ENCODE peak calls at places on chromosomes 16 and 17, in seven cellular contexts. N, D, C, I, J, L and K are unnamed samples.

GRCh38 chr17:72063262-72063661 is 57.6 kb upstream of the SOX9 start:
- DNase-seq in N (no peak), I (no peak), J (no peak), C (no peak), D (no peak), L (no peak), K (no peak)

GRCh38 chr17:82943751-82944150 is 103.9 kb upstream of the ZNF750 start:
- DNase-seq in L (no peak), N (no peak), J (no peak), C (no peak), I (no peak), D (no peak), K (no peak)

GRCh38 chr17:74373838-74374606 is 6.7 kb downstream of the GPR142 start:
- DNase-seq in D (peak), N (no peak), J (peak), L (no peak), I (no peak), C (no peak), K (no peak)

GRCh38 chr17:35161281-35161761 is 13.7 kb downstream of the UNC45B start:
- DNase-seq in L (no peak), C (no peak), I (no peak), N (no peak), J (no peak), D (no peak), K (no peak)

GRCh38 chr17:44235583-44235936 is 16.1 kb upstream of the UBTF start:
- DNase-seq in J (no peak), I (no peak), N (peak), D (no peak), L (no peak), C (no peak), K (no peak)

GRCh38 chr16:56855936-56856335 is 9.1 kb upstream of the SLC12A3 start:
- DNase-seq in C (no peak), D (no peak), J (no peak), N (no peak), I (peak), L (no peak), K (no peak)

GRCh38 chr16:66604376-66605176 is at the start of gene CMTM3:
- DNase-seq in D (peak), C (no peak), L (peak), J (peak), I (peak), N (peak), K (no peak)

GRCh38 chr17:47789611-47790520 is 31.7 kb downstream of the OSBPL7 start:
- DNase-seq in C (no peak), I (no peak), J (peak), D (peak), N (peak), L (peak), K (no peak)

GRCh38 chr17:67469208-67469980 is 92.3 kb downstream of the PITPNC1 start:
- DNase-seq in L (no peak), C (no peak), N (peak), J (no peak), I (no peak), D (no peak), K (peak)

GRCh38 chr16:14304891-14305459 is 233.9 kb downstream of the MRTFB start:
- DNase-seq in N (no peak), L (no peak), C (no peak), J (no peak), D (no peak), I (no peak), K (no peak)

GRCh38 chr16:401468-402348 is at the start of gene DECR2:
- DNase-seq in J (peak), D (peak), I (peak), N (peak), L (peak), C (peak), K (peak)

GRCh38 chr17:57561072-57561861 is 183.8 kb downstream of the CCDC182 start:
- DNase-seq in N (no peak), I (no peak), C (no peak), D (no peak), L (no peak), J (no peak), K (no peak)

GRCh38 chr17:15247891-15248529 is 17.1 kb downstream of the PMP22 start:
- DNase-seq in C (no peak), N (no peak), L (peak), I (no peak), D (no peak), J (no peak), K (no peak)

GRCh38 chr16:17963185-17963836 is 373.2 kb downstream of the NPIPA8 start:
- DNase-seq in C (no peak), N (no peak), D (no peak), I (no peak), J (no peak), L (no peak), K (no peak)

GRCh38 chr17:66715745-66716156 is 119.2 kb upstream of the CACNG5 start:
- DNase-seq in N (peak), D (no peak), L (peak), C (no peak), I (no peak), J (no peak), K (peak)

GRCh38 chr16:11708421-11708820 is 34.2 kb downstream of the TXNDC11 start:
- DNase-seq in J (no peak), D (no peak), L (no peak), N (peak), C (no peak), I (no peak), K (no peak)

GRCh38 chr16:11499295-11500089 is 87.2 kb downstream of the LITAF start:
- DNase-seq in I (no peak), N (no peak), L (peak), J (peak), D (no peak), C (no peak), K (no peak)

GRCh38 chr17:76720211-76720610 is 6.2 kb downstream of the JMJD6 start:
- DNase-seq in L (no peak), N (no peak), J (no peak), D (no peak), I (no peak), C (no peak), K (no peak)

GRCh38 chr16:47774661-47775060 is 313.5 kb downstream of the PHKB start:
- DNase-seq in I (no peak), N (peak), L (no peak), D (no peak), J (peak), C (no peak), K (no peak)

GRCh38 chr16:20995711-20996110 is 95.1 kb downstream of the LYRM1 start:
- DNase-seq in L (no peak), C (no peak), N (no peak), D (no peak), J (no peak), I (no peak), K (no peak)

GRCh38 chr16:84976644-84977400 is 34.5 kb downstream of the ZDHHC7 start:
- DNase-seq in I (peak), C (no peak), N (no peak), J (peak), D (peak), L (no peak), K (peak)

GRCh38 chr16:57264950-57265371 is 19.5 kb downstream of the PLLP start:
- DNase-seq in D (no peak), N (no peak), C (no peak), I (no peak), J (peak), L (no peak), K (peak)

GRCh38 chr17:6903516-6903915 is 72.0 kb upstream of the TEKT1 start:
- DNase-seq in L (no peak), J (no peak), D (no peak), I (no peak), C (no peak), N (no peak), K (no peak)

GRCh38 chr16:56885446-56886162 is 20.6 kb downstream of the SLC12A3 start:
- DNase-seq in L (no peak), N (no peak), D (no peak), C (no peak), I (no peak), J (no peak), K (no peak)

GRCh38 chr16:66594739-66595138 is 9.8 kb upstream of the CMTM3 start:
- DNase-seq in D (no peak), I (no peak), C (no peak), J (no peak), N (no peak), L (no peak), K (no peak)

GRCh38 chr17:66450857-66451158 is 148.4 kb downstream of the PRKCA start:
- DNase-seq in N (no peak), I (no peak), J (no peak), D (no peak), C (no peak), L (no peak), K (no peak)

GRCh38 chr16:14303182-14303618 is 232.1 kb downstream of the MRTFB start:
- DNase-seq in C (no peak), N (peak), I (no peak), L (no peak), D (no peak), J (no peak), K (no peak)

GRCh38 chr17:41777579-41778188 is 8.8 kb downstream of the JUP start:
- DNase-seq in J (peak), D (peak), C (no peak), I (peak), L (peak), N (peak), K (peak)

GRCh38 chr17:31588512-31588911 is 197.0 kb downstream of the RAB11FIP4 start:
- DNase-seq in L (no peak), N (no peak), D (no peak), J (no peak), I (no peak), C (no peak), K (no peak)

GRCh38 chr16:79505344-79505743 is 95.2 kb downstream of the MAF start:
- DNase-seq in J (no peak), C (no peak), L (no peak), I (no peak), N (no peak), D (peak), K (no peak)

GRCh38 chr17:35224436-35224835 is 18.4 kb upstream of the SLFN5 start:
- DNase-seq in N (no peak), I (no peak), C (no peak), L (no peak), J (no peak), D (no peak), K (no peak)

GRCh38 chr17:81537343-81537855 is 9.2 kb downstream of the FSCN2 start:
- DNase-seq in N (no peak), C (no peak), J (peak), I (no peak), L (peak), D (no peak), K (no peak)

GRCh38 chr17:27076814-27077213 is 217.1 kb upstream of the WSB1 start:
- DNase-seq in L (no peak), J (no peak), C (no peak), I (no peak), N (no peak), D (no peak), K (no peak)

GRCh38 chr16:27226476-27226875 is 23.1 kb downstream of the KDM8 start:
- DNase-seq in I (no peak), D (no peak), L (no peak), J (no peak), N (no peak), C (no peak), K (peak)

GRCh38 chr17:72334205-72334604 is 213.4 kb downstream of the SOX9 start:
- DNase-seq in D (no peak), J (no peak), C (no peak), I (no peak), N (peak), L (no peak), K (no peak)

GRCh38 chr16:14181371-14182050 is 110.4 kb downstream of the MRTFB start:
- DNase-seq in D (no peak), I (no peak), C (no peak), J (no peak), L (peak), N (peak), K (no peak)

GRCh38 chr16:29678691-29679267 is at the start of gene QPRT:
- DNase-seq in J (no peak), C (no peak), D (peak), N (peak), L (no peak), I (no peak), K (no peak)

GRCh38 chr17:68255731-68256538 is 8.1 kb downstream of the AMZ2 start:
- DNase-seq in I (no peak), L (no peak), J (no peak), D (no peak), C (no peak), N (no peak), K (no peak)

GRCh38 chr17:79620207-79621038 is 9.6 kb upstream of the RBFOX3 start:
- DNase-seq in N (no peak), L (no peak), J (no peak), D (no peak), C (no peak), I (no peak), K (no peak)
- H3K4me3 ChIP-seq in N (no peak), L (no peak), J (no peak), D (no peak), C (no peak), I (no peak), K (no peak)

DNA sequence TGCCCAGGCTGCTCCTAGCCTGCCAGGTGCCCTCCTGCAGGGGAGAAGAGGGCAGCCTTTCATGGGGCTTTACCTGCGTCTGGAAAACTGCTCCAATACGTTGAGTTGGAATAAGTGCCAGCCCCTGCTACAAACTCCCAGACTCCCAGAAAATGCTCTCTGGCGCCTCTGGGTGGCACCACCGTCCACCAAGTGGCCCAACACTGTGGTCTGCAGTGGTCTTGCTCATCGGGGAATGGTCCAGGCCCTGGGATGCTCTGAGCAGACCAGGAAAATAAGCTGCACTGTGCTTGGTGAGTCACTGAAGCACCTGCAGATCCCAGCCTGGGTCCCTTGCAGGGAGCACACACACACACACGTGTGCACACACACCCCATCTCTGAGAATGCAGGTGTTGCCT is 20.8 kb downstream of the CDIP1 start:
- DNase-seq in C (no peak), I (no peak), J (no peak), D (no peak), N (peak), L (peak), K (no peak)
- TF ChIP-seq CTCF in C (peak), I (peak), J (no peak), D (peak), N (peak), L (peak), K (no peak)

DNA sequence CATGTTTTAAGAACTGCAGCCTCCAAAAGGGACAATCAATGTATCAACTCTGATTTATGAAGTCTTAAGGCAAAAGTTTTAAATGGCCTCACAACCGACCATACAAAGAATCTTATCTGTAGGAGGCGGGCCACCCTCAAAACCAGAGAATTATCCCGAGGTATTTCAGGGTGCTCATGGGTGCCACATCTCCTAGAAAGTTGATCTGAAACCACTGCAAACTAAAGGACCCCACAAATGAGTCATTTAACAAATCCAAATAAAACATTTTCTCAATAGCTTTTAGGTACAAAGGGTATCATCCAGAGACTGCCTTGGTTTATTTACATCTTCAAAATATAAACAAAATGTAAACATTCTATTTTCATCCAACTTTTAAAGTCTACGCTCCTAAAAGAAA is 6.8 kb downstream of the ERN1 start:
- DNase-seq in J (no peak), D (no peak), I (no peak), C (no peak), L (no peak), N (no peak), K (no peak)
- TF ChIP-seq POLR2A in J (no peak), D (no peak), I (no peak), C (no peak), L (no peak), N (no peak), K (no peak)

GRCh38 chr17:37088459-37088858 is 139.7 kb downstream of the AATF start:
- DNase-seq in J (peak), L (no peak), C (no peak), I (no peak), D (no peak), N (no peak), K (peak)
- H3K4me3 ChIP-seq in J (no peak), L (no peak), C (no peak), I (no peak), D (no peak), N (no peak), K (no peak)

GRCh38 chr16:86020971-86021370 is 122.0 kb downstream of the IRF8 start:
- DNase-seq in N (no peak), I (no peak), L (no peak), C (no peak), J (no peak), D (no peak), K (no peak)

GRCh38 chr16:86018487-86018886 is 119.5 kb downstream of the IRF8 start:
- DNase-seq in I (no peak), N (peak), J (no peak), L (no peak), C (no peak), D (peak), K (no peak)

GRCh38 chr16:86022381-86022960 is 123.5 kb downstream of the IRF8 start:
- DNase-seq in J (no peak), L (no peak), I (no peak), C (no peak), N (no peak), D (no peak), K (no peak)

GRCh38 chr16:86016201-86016965 is 117.4 kb downstream of the IRF8 start:
- DNase-seq in N (peak), J (no peak), L (peak), I (no peak), C (no peak), D (peak), K (peak)

DNA sequence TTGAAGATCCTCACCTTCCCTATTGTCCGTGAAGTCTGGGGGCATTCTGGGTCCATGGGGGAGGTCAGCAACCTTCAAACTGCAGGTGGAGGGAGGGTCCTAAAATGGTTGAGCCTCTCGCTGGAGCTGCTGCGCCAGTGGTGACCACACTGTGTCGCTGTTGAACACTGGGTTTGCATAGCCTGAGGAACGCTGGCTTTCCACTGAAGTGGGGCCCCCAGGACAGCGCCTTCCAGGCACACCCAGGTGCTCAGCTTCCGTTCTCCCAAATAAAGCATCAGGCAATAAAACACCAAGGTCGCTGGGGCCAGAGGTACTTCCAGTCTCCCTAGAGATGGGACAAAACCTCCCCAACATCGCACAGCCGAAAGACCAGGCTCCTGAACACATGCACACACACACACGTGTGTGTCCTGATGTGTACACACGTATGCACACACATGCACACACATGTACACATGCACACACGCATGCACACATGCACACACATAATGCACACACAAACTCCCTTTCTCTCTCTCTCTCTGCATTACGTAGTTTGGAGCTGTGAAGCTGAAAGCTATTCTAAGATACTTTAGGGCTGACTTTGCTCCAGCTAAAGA is 120.6 kb downstream of the IRF8 start:
- DNase-seq in L (no peak), J (no peak), D (no peak), I (no peak), N (no peak), C (no peak), K (no peak)
- TF ChIP-seq CTCF in L (no peak), J (no peak), D (no peak), I (no peak), N (peak), C (peak), K (no peak)

GRCh38 chr17:4601326-4601725 is 17.0 kb downstream of the SMTNL2 start:
- DNase-seq in J (no peak), D (no peak), N (no peak), I (no peak), C (no peak), L (no peak), K (no peak)

GRCh38 chr17:4605826-4606225 is 21.5 kb downstream of the SMTNL2 start:
- DNase-seq in C (no peak), N (peak), J (no peak), I (no peak), L (no peak), D (peak), K (no peak)

GRCh38 chr17:4602041-4602440 is 17.7 kb downstream of the SMTNL2 start:
- DNase-seq in C (no peak), N (no peak), J (no peak), D (no peak), I (no peak), L (no peak), K (no peak)

GRCh38 chr17:4607261-4607731 is 23.0 kb downstream of the SMTNL2 start:
- DNase-seq in N (no peak), C (no peak), I (no peak), L (no peak), J (no peak), D (no peak), K (no peak)

DNA sequence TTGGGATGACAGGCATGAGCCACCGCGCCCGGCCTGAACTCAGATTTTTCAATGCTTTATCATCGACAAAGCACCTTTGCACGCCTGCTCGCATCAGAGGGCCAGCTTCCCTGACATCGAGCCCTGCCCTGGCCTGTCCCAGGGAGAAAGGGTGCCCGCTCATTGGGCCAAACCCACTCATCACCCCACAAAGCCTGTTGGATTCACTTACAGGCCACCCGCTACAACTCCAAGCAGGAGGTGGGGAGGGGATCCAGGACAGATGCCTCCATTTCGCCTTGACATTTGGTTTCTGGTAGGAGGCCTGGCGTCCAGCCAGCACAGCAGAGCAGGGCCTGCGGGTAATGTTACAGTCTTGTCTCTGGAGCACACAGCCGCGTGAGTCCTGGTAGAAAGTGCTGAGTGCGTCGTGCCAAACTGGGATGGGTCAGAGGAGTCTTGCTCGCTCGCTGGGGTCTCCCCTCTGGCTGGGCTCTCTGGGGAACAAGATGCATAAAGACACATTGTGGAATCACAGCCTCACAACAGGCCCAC is 19.8 kb downstream of the SMTNL2 start:
- DNase-seq in C (no peak), D (peak), I (no peak), N (peak), J (peak), L (no peak), K (no peak)
- TF ChIP-seq POLR2A in C (no peak), D (no peak), I (no peak), N (no peak), J (no peak), L (no peak), K (no peak)